ENCODE peak calls at places on chromosomes 4 and X, in eight cellular contexts. One of them, this sample, is unnamed.

GRCh38 chr4:184424993-184425758 is 49.2 kb downstream of the IRF2 start:
- DNase-seq in hippocampal formation: no peak
- DNase-seq in ovary: peak
- DNase-seq in transverse colon: no peak
- DNase-seq in kidney glomerular epithelial cell: no peak
- DNase-seq in HEK293T: no peak
- DNase-seq in activated CD4-positive, alpha-beta T cell treated with anti-CD3 and anti-CD28 coated beads, Interleukin-2, amount 10 ng/mL, durations not matched to agents 7 days and 5 days: no peak
- DNase-seq in HS-27A: no peak
- DNase-seq in this sample: no peak

GRCh38 chrX:28589048-28589447 is 1.8 kb downstream of the IL1RAPL1 start:
- DNase-seq in activated CD4-positive, alpha-beta T cell treated with anti-CD3 and anti-CD28 coated beads, Interleukin-2, amount 10 ng/mL, durations not matched to agents 7 days and 5 days: no peak
- DNase-seq in HS-27A: no peak
- DNase-seq in transverse colon: no peak
- DNase-seq in ovary: no peak
- DNase-seq in HEK293T: no peak
- DNase-seq in hippocampal formation: no peak
- DNase-seq in kidney glomerular epithelial cell: no peak
- DNase-seq in this sample: no peak

GRCh38 chr4:54232151-54232688 is 3.1 kb downstream of the PDGFRA start:
- DNase-seq in HEK293T: no peak
- DNase-seq in hippocampal formation: no peak
- DNase-seq in HS-27A: no peak
- DNase-seq in transverse colon: no peak
- DNase-seq in kidney glomerular epithelial cell: no peak
- DNase-seq in ovary: peak
- DNase-seq in activated CD4-positive, alpha-beta T cell treated with anti-CD3 and anti-CD28 coated beads, Interleukin-2, amount 10 ng/mL, durations not matched to agents 7 days and 5 days: no peak
- DNase-seq in this sample: no peak

GRCh38 chr4:183905081-183905592 is at the start of gene STOX2:
- DNase-seq in transverse colon: peak
- DNase-seq in ovary: peak
- DNase-seq in HS-27A: no peak
- DNase-seq in kidney glomerular epithelial cell: peak
- DNase-seq in activated CD4-positive, alpha-beta T cell treated with anti-CD3 and anti-CD28 coated beads, Interleukin-2, amount 10 ng/mL, durations not matched to agents 7 days and 5 days: peak
- DNase-seq in HEK293T: peak
- DNase-seq in hippocampal formation: peak
- DNase-seq in this sample: peak

GRCh38 chr4:79209822-79210635 is 115.8 kb downstream of the NAA11 start:
- DNase-seq in ovary: no peak
- DNase-seq in hippocampal formation: no peak
- DNase-seq in transverse colon: peak
- DNase-seq in activated CD4-positive, alpha-beta T cell treated with anti-CD3 and anti-CD28 coated beads, Interleukin-2, amount 10 ng/mL, durations not matched to agents 7 days and 5 days: no peak
- DNase-seq in HEK293T: no peak
- DNase-seq in kidney glomerular epithelial cell: peak
- DNase-seq in HS-27A: no peak
- DNase-seq in this sample: no peak

GRCh38 chr4:101825953-101826352 is 35.4 kb downstream of the BANK1 start:
- DNase-seq in activated CD4-positive, alpha-beta T cell treated with anti-CD3 and anti-CD28 coated beads, Interleukin-2, amount 10 ng/mL, durations not matched to agents 7 days and 5 days: no peak
- DNase-seq in ovary: no peak
- DNase-seq in transverse colon: no peak
- DNase-seq in HEK293T: no peak
- DNase-seq in hippocampal formation: no peak
- DNase-seq in HS-27A: no peak
- DNase-seq in kidney glomerular epithelial cell: no peak
- DNase-seq in this sample: no peak

GRCh38 chrX:40106677-40107290 is 9.0 kb upstream of the BCOR start:
- DNase-seq in hippocampal formation: no peak
- DNase-seq in transverse colon: no peak
- DNase-seq in kidney glomerular epithelial cell: no peak
- DNase-seq in ovary: no peak
- DNase-seq in HEK293T: no peak
- DNase-seq in activated CD4-positive, alpha-beta T cell treated with anti-CD3 and anti-CD28 coated beads, Interleukin-2, amount 10 ng/mL, durations not matched to agents 7 days and 5 days: no peak
- DNase-seq in HS-27A: no peak
- DNase-seq in this sample: peak

GRCh38 chrX:107659768-107660167 is 31.5 kb downstream of the PRPS1 start:
- DNase-seq in ovary: no peak
- DNase-seq in HEK293T: no peak
- DNase-seq in kidney glomerular epithelial cell: peak
- DNase-seq in activated CD4-positive, alpha-beta T cell treated with anti-CD3 and anti-CD28 coated beads, Interleukin-2, amount 10 ng/mL, durations not matched to agents 7 days and 5 days: peak
- DNase-seq in transverse colon: no peak
- DNase-seq in hippocampal formation: peak
- DNase-seq in HS-27A: no peak
- DNase-seq in this sample: peak

GRCh38 chr4:74328501-74328900 is 20.2 kb downstream of the EPGN start:
- DNase-seq in HEK293T: no peak
- DNase-seq in transverse colon: no peak
- DNase-seq in kidney glomerular epithelial cell: no peak
- DNase-seq in ovary: no peak
- DNase-seq in activated CD4-positive, alpha-beta T cell treated with anti-CD3 and anti-CD28 coated beads, Interleukin-2, amount 10 ng/mL, durations not matched to agents 7 days and 5 days: no peak
- DNase-seq in HS-27A: no peak
- DNase-seq in hippocampal formation: no peak
- DNase-seq in this sample: no peak